ENCODE peak calls at places on chromosomes 4 and X, in six cellular contexts. B, Y, Q, E, L and H are unnamed samples. For H3K4me1, the result is how much of the 10 kb centered on the place peaks cover.

GRCh38 chrX:152028611-152029010 is 54.1 kb upstream of the GABRE start:
- DNase-seq in B (no peak), Y (peak), Q (no peak), E (no peak), L (no peak), H (no peak)

GRCh38 chrX:50920132-50920531 is 9.6 kb downstream of the BMP15 start:
- DNase-seq in B (no peak), Y (peak), Q (no peak), E (peak), L (no peak), H (no peak)

GRCh38 chr4:526971-527460 is 28.0 kb downstream of the PIGG start:
- DNase-seq in B (no peak), Y (no peak), Q (no peak), E (no peak), L (no peak), H (no peak)

GRCh38 chrX:6550999-6551398 is 16.1 kb upstream of the VCX3A start:
- DNase-seq in B (no peak), Y (no peak), Q (no peak), E (no peak), L (no peak), H (no peak)

GRCh38 chr4:121256887-121257426 is 92.8 kb upstream of the TNIP3 start:
- DNase-seq in B (no peak), Y (no peak), Q (no peak), E (no peak), L (no peak), H (no peak)

GRCh38 chr4:94892051-94892450 is 134.3 kb downstream of the BMPR1B start:
- DNase-seq in B (no peak), Y (no peak), Q (no peak), E (no peak), L (peak), H (no peak)

GRCh38 chr4:150862829-150863228 is 152.3 kb downstream of the LRBA start:
- DNase-seq in B (no peak), Y (no peak), Q (no peak), E (no peak), L (no peak), H (no peak)

GRCh38 chr4:2671267-2671895 is 84.8 kb downstream of the TNIP2 start:
- DNase-seq in B (no peak), Y (no peak), Q (peak), E (no peak), L (no peak), H (no peak)

GRCh38 chr4:67746797-67747495 is 7.2 kb downstream of the GNRHR start:
- DNase-seq in B (no peak), Y (peak), Q (no peak), E (peak), L (no peak), H (no peak)

GRCh38 chr4:13476152-13476551 is 8.0 kb downstream of the RAB28 start:
- DNase-seq in B (no peak), Y (no peak), Q (no peak), E (no peak), L (no peak), H (no peak)

GRCh38 chr4:13481569-13481968 is 2.6 kb downstream of the RAB28 start:
- DNase-seq in B (no peak), Y (no peak), Q (no peak), E (peak), L (peak), H (no peak)

GRCh38 chr4:13478707-13479106 is 5.4 kb downstream of the RAB28 start:
- DNase-seq in B (no peak), Y (no peak), Q (no peak), E (no peak), L (no peak), H (no peak)

GRCh38 chr4:13471400-13471799 is 12.7 kb downstream of the RAB28 start:
- DNase-seq in B (no peak), Y (no peak), Q (no peak), E (no peak), L (no peak), H (no peak)

GRCh38 chr4:13476915-13477314 is 7.2 kb downstream of the RAB28 start:
- DNase-seq in B (no peak), Y (no peak), Q (no peak), E (peak), L (no peak), H (no peak)
- H3K4me1 ChIP-seq in B (under half), Y (under half), Q (under half), E (under half), L (under half), H (under half)

GRCh38 chr4:139170932-139171331 is 6.1 kb downstream of the ELF2 start:
- DNase-seq in B (no peak), Y (no peak), Q (no peak), E (no peak), L (no peak), H (no peak)

GRCh38 chr4:139164731-139165130 is 12.3 kb downstream of the ELF2 start:
- DNase-seq in B (no peak), Y (no peak), Q (no peak), E (no peak), L (no peak), H (no peak)

GRCh38 chr4:139171878-139172691 is 4.9 kb downstream of the ELF2 start:
- DNase-seq in B (no peak), Y (peak), Q (no peak), E (peak), L (peak), H (no peak)

GRCh38 chr4:139163806-139164206 is 13.2 kb downstream of the ELF2 start:
- DNase-seq in B (no peak), Y (no peak), Q (no peak), E (no peak), L (no peak), H (no peak)

GRCh38 chr4:139167774-139168444 is 9.1 kb downstream of the ELF2 start:
- DNase-seq in B (no peak), Y (peak), Q (no peak), E (peak), L (peak), H (no peak)
- H3K4me1 ChIP-seq in B (under half), Y (under half), Q (under half), E (under half), L (under half), H (under half)

GRCh38 chrX:45719751-45720501 is 519.2 kb upstream of the DIPK2B start:
- DNase-seq in B (no peak), Y (no peak), Q (no peak), E (peak), L (no peak), H (no peak)
- H3K4me1 ChIP-seq in B (under half), Y (under half), Q (under half), E (under half), L (under half), H (under half)

GRCh38 chrX:43436497-43436896 is 219.6 kb upstream of the MAOA start:
- DNase-seq in B (no peak), Y (no peak), Q (no peak), E (no peak), L (no peak), H (no peak)
- H3K4me1 ChIP-seq in B (under half), Y (under half), Q (under half), E (under half), L (under half), H (under half)

GRCh38 chr4:112371361-112371760 is 74.2 kb downstream of the ALPK1 start:
- DNase-seq in B (no peak), Y (peak), Q (no peak), E (no peak), L (no peak), H (no peak)

GRCh38 chr4:112378858-112379257 is 81.7 kb downstream of the ALPK1 start:
- DNase-seq in B (no peak), Y (peak), Q (no peak), E (peak), L (no peak), H (peak)

GRCh38 chr4:112377701-112378620 is 80.8 kb downstream of the ALPK1 start:
- DNase-seq in B (no peak), Y (no peak), Q (no peak), E (no peak), L (no peak), H (no peak)

GRCh38 chr4:112377127-112377635 is 80.0 kb downstream of the ALPK1 start:
- DNase-seq in B (no peak), Y (no peak), Q (no peak), E (no peak), L (no peak), H (no peak)

DNA sequence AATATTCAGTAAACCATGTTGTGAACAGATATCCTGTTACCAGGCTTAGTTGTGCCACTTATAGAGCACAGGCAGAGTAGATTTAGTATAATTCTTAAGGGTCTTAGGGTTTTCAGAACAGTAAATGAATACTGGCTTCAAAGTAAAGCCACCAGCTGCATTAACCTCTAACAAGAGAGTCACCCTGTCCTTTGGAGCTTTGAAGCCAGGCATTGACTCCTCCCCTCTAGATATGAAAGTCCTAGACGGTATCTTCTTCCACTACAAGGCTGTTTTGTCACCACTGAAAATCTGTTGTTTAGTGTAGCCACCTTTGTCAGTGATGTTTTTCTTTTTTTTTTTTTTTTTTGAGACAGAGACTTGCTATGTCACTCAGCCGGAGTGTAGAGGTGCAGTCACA is 77.7 kb downstream of the ALPK1 start:
- DNase-seq in B (no peak), Y (no peak), Q (no peak), E (no peak), L (no peak), H (no peak)
- H3K4me1 ChIP-seq in B (under half), Y (under half), Q (under half), E (under half), L (under half), H (under half)

DNA sequence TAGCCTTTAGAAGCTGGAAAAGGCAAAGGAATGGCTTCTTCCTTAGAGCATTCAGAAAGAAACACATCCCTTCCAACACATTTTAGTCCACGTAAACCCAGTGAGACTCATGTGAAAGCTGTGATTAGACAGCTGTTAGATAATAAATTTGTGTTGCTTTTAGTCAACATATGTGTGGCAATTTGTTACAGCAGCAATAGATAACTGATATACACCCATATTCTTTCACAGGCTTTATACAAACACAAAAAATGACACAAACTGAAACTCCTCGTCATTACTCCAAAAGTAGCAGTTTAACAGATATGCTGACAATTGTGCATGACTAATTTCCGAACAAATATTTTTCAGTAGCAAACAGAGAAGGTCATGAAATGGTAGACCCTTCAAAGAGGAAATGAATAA is 65.3 kb downstream of the ANTXR2 start:
- DNase-seq in B (no peak), Y (no peak), Q (no peak), E (no peak), L (no peak), H (no peak)
- H3K4me1 ChIP-seq in B (under half), Y (under half), Q (under half), E (under half), L (under half), H (under half)